ENCODE peak calls at places on chromosomes 1 and 21, in four cellular contexts. O is glutamatergic neuron, X is astrocyte of the cerebellum, L is prostate gland. U is an unnamed sample.
A peak's percentile ranks its signal among the peaks of the same experiment; 100 is the strongest.

GRCh38 chr1:192628406-192629057 is 7.4 kb upstream of the RGS13 start:
- DNase-seq in L (no peak), X (no peak), O (no peak), U (no peak)

GRCh38 chr1:209323743-209324142 is 259.8 kb upstream of the CAMK1G start:
- DNase-seq in X (no peak), O (no peak), L (no peak), U (no peak)

GRCh38 chr1:15279576-15280230 is 32.7 kb downstream of the FHAD1 start:
- DNase-seq in L (no peak), O (no peak), X (no peak), U (no peak)

GRCh38 chr1:8745749-8746390 is 71.6 kb downstream of the RERE start:
- DNase-seq in O (no peak), L (no peak), X (no peak), U (no peak)

GRCh38 chr1:177077734-177078489 is 86.6 kb downstream of the ASTN1 start:
- DNase-seq in O (no peak), L (no peak), X (peak; percentile 59), U (no peak)

GRCh38 chr1:169367686-169368405 is at the start of the genes BLZF1 and NME7:
- DNase-seq in L (peak; percentile 96), X (peak; percentile 94), O (peak; percentile 98), U (peak; percentile 91)

GRCh38 chr1:47325530-47325929 is 8.1 kb upstream of the CMPK1 start:
- DNase-seq in L (no peak), X (no peak), O (no peak), U (no peak)

GRCh38 chr1:164895026-164895907 is 336.3 kb downstream of the PBX1 start:
- DNase-seq in L (no peak), X (no peak), O (no peak), U (no peak)

GRCh38 chr1:203037509-203038190 is 11.4 kb downstream of the PPFIA4 start:
- DNase-seq in O (no peak), L (no peak), X (no peak), U (no peak)

GRCh38 chr1:24318988-24319863 is at the start of gene GRHL3:
- DNase-seq in O (no peak), L (peak; percentile 73), X (no peak), U (no peak)

GRCh38 chr21:46253610-46254124 is 25.1 kb upstream of the LSS start:
- DNase-seq in O (no peak), L (no peak), X (no peak), U (peak; percentile 47)

GRCh38 chr21:44793269-44794030 is 8.2 kb downstream of the UBE2G2 start:
- DNase-seq in X (peak; percentile 41), O (peak; percentile 67), L (peak; percentile 47), U (peak; percentile 79)

GRCh38 chr1:109499661-109500536 is 6.0 kb downstream of the CYB561D1 start:
- DNase-seq in X (no peak), L (no peak), O (peak; percentile 49), U (peak; percentile 28)
- TF ChIP-seq CTCF in X (peak; percentile 52), L (no peak), O (peak; percentile 45), U (peak; percentile 56)

DNA sequence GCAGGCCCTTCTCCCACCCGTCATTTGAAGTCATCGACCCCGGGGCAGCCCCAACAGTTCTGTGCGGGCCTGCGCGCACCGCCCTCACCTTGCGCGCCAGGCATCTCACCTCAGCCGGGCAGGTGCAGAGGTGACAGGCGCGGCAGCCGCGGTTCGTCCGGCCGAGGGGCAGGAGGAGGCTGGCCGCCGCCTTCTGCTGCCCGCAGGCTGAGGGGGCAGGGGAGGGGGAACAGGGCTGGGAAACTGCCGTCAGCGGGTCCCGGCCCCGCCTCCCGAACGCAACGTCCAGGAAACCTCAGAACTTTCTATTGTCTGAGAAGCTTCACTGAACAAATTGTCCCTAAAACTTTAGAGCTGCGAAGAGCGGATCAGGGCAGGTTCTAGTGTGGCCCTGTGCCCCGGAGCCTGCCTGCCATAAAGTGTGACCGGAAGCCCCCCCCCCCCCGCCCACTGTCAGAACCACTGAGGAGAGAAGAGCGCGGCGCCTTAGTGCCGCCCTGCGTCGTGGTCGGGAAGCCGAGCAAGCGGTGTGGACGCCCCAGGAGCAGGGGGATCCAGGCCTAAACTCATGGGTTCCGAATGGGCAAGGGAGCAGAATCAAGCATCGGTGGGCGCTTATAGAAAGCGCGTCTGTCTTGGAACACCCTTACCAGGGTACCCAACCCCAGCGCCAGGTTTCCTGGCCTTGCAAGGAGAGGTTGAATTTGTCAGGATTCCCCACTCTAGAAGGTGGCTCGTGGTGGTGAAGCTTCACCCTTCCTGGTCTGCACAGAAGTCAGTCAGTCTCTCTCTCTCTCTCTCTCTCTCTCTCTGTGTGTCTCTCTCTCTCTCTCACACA is 13.3 kb upstream of the TBX15 start:
- DNase-seq in O (no peak), X (no peak), L (no peak), U (peak; percentile 35)
- TF ChIP-seq CTCF in O (no peak), X (no peak), L (no peak), U (no peak)

GRCh38 chr1:20981903-20982695 is 194.6 kb downstream of the EIF4G3 start:
- DNase-seq in X (peak; percentile 24), L (no peak), O (no peak), U (no peak)
- TF ChIP-seq CTCF in X (peak; percentile 36), L (no peak), O (no peak), U (peak; percentile 21)

GRCh38 chr1:105204836-105205371 is 1455.2 kb downstream of the AMY1C start:
- DNase-seq in O (peak; percentile 12), L (no peak), X (no peak), U (no peak)
- TF ChIP-seq CTCF in O (no peak), L (no peak), X (no peak), U (no peak)

DNA sequence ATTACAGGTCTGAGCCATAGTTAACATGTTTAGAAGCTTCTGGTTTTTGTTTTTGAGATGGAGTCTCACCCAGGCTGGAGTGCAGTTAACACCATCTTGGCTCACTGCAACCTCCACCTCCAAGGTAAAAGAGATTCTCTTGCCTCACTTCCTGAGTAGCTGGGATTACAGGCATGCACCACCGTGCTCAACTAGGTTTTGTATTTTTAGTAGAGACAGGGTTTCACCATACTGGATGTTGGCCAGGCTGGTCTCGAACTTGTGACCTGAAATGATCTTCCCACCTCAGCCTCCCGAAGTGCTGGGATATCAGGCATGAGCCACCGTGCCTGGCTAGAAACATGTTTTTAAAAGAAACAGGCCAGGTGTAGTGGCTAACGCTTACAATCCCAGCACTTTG is 10.5 kb downstream of the NDUFS5 start:
- DNase-seq in L (no peak), O (no peak), X (no peak), U (no peak)
- TF ChIP-seq CTCF in L (no peak), O (no peak), X (no peak), U (no peak)

DNA sequence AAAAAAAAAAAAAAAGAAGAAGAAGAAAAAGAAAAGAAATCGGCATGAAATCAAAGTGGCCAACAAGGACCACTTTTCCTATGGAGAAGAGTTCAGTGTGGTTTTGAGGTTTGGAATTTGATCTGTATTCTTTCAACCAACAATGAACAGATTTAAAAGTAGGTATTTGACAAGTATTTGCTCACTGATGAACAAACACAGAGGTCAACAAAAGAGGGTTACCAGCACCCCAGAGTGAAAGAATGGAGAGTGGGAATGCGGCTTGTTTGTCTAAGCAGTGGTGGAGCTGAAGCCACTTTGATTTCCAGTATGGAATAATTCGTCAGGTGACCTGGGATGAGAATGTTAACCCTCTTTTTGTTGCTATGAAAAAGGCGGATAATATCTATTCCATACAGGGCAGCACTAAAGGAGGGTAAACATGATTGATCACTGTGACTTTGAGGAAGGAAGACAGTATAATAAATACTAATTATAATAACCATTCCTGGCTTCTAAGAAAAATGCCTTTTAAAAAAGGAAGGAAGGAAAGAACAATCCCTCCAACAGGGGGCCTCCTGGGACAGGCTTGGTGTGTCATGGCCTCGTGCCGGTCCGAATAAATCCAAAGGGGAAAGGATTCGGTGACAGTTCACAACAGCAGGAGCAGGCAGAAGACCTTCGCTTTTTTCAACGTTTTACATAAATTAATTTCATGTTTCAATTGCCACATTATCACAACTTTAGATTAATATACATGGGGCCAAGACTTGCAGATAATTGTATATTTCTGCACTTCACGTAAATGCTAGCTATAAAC is 37.2 kb upstream of the SIM2 start:
- DNase-seq in X (peak; percentile 23), O (peak; percentile 29), L (no peak), U (no peak)
- TF ChIP-seq CTCF in X (peak; percentile 61), O (no peak), L (no peak), U (no peak)

GRCh38 chr1:160741092-160741501 is 2.0 kb downstream of the SLAMF7 start:
- DNase-seq in X (no peak), O (no peak), L (no peak), U (no peak)
- TF ChIP-seq CTCF in X (no peak), O (no peak), L (no peak), U (no peak)

GRCh38 chr1:94045465-94046056 is 75.4 kb downstream of the ABCA4 start:
- DNase-seq in X (peak; percentile 97), O (peak; percentile 49), L (peak; percentile 78), U (peak; percentile 53)
- TF ChIP-seq CTCF in X (peak; percentile 79), O (peak; percentile 60), L (peak; percentile 64), U (peak; percentile 34)

DNA sequence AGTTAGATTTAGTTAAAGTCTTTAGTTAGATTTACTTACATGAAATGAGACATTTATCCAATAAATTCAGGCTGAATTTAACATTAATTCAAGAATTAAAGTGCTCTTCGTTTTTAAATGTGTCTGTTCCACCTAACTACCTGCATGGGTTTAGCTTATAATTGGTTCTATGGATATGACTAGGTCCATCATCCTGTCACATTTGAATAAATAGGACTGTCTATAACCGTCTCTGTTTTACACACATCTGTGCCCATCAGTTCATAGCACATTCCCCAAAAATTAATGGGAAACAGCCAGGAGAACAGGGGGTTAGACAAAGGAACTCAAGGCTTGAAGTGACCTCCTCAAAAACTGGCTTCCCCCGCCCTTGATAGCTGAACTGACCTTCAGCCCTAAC is 219.6 kb downstream of the MRPL39 start:
- DNase-seq in X (no peak), O (no peak), L (no peak), U (no peak)
- TF ChIP-seq CTCF in X (no peak), O (no peak), L (no peak), U (no peak)